ENCODE peak calls at places on chromosomes 13 and 19, in five cellular contexts. One of them, this sample, is unnamed.

GRCh38 chr19:44003461-44004134 is 841 bp downstream of the ZNF230 start:
- DNase-seq in breast epithelium: no peak
- DNase-seq in body of pancreas: no peak
- DNase-seq in HCT116: no peak
- DNase-seq in IMR-90: no peak
- DNase-seq in this sample: peak

GRCh38 chr19:1752009-1752756 is 1.1 kb upstream of the ONECUT3 start:
- DNase-seq in breast epithelium: no peak
- DNase-seq in body of pancreas: no peak
- DNase-seq in HCT116: no peak
- DNase-seq in IMR-90: no peak
- DNase-seq in this sample: no peak

GRCh38 chr19:14555918-14556661 is 15.8 kb downstream of the NDUFB7 start:
- DNase-seq in breast epithelium: peak
- DNase-seq in body of pancreas: no peak
- DNase-seq in HCT116: no peak
- DNase-seq in IMR-90: peak
- DNase-seq in this sample: peak

GRCh38 chr19:15445227-15445605 is 4.5 kb downstream of the WIZ start:
- DNase-seq in breast epithelium: no peak
- DNase-seq in body of pancreas: no peak
- DNase-seq in HCT116: no peak
- DNase-seq in IMR-90: no peak
- DNase-seq in this sample: no peak

GRCh38 chr13:87535911-87536310 is 135.3 kb upstream of the SLITRK5 start:
- DNase-seq in breast epithelium: no peak
- DNase-seq in body of pancreas: no peak
- DNase-seq in HCT116: no peak
- DNase-seq in IMR-90: no peak
- DNase-seq in this sample: no peak

GRCh38 chr19:53772943-53773342 is 51.2 kb downstream of the NLRP12 start:
- DNase-seq in breast epithelium: peak
- DNase-seq in body of pancreas: peak
- DNase-seq in HCT116: peak
- DNase-seq in IMR-90: peak
- DNase-seq in this sample: peak

GRCh38 chr13:70723732-70724131 is 615.5 kb upstream of the KLHL1 start:
- DNase-seq in breast epithelium: no peak
- DNase-seq in body of pancreas: no peak
- DNase-seq in HCT116: no peak
- DNase-seq in IMR-90: no peak
- DNase-seq in this sample: no peak

GRCh38 chr19:10289167-10289835 is 451 bp upstream of the ICAM5 start:
- DNase-seq in breast epithelium: no peak
- DNase-seq in body of pancreas: no peak
- DNase-seq in HCT116: peak
- DNase-seq in IMR-90: peak
- DNase-seq in this sample: peak

GRCh38 chr19:15475169-15475568 is 4.1 kb downstream of the PGLYRP2 start:
- DNase-seq in breast epithelium: no peak
- DNase-seq in body of pancreas: no peak
- DNase-seq in HCT116: no peak
- DNase-seq in IMR-90: no peak
- DNase-seq in this sample: no peak

GRCh38 chr13:102679449-102680132 is 15.3 kb downstream of the METTL21C start:
- DNase-seq in breast epithelium: no peak
- DNase-seq in body of pancreas: no peak
- DNase-seq in HCT116: no peak
- DNase-seq in IMR-90: no peak
- DNase-seq in this sample: no peak

GRCh38 chr13:107461751-107462150 is 753.6 kb downstream of the LIG4 start:
- DNase-seq in breast epithelium: no peak
- DNase-seq in body of pancreas: no peak
- DNase-seq in HCT116: no peak
- DNase-seq in IMR-90: peak
- DNase-seq in this sample: no peak

GRCh38 chr19:9752701-9753443 is 15.7 kb downstream of the ZNF846 start:
- DNase-seq in breast epithelium: no peak
- DNase-seq in body of pancreas: no peak
- DNase-seq in HCT116: no peak
- DNase-seq in IMR-90: no peak
- DNase-seq in this sample: no peak

GRCh38 chr19:38867176-38867780 is 10.8 kb downstream of the RINL start:
- DNase-seq in breast epithelium: no peak
- DNase-seq in body of pancreas: no peak
- DNase-seq in HCT116: no peak
- DNase-seq in IMR-90: no peak
- DNase-seq in this sample: no peak

GRCh38 chr13:51416107-51416506 is 36.7 kb downstream of the INTS6 start:
- DNase-seq in breast epithelium: no peak
- DNase-seq in body of pancreas: no peak
- DNase-seq in HCT116: no peak
- DNase-seq in IMR-90: no peak
- DNase-seq in this sample: no peak

GRCh38 chr13:109989686-109990085 is 203.3 kb upstream of the IRS2 start:
- DNase-seq in breast epithelium: no peak
- DNase-seq in body of pancreas: no peak
- DNase-seq in HCT116: no peak
- DNase-seq in IMR-90: peak
- DNase-seq in this sample: no peak

GRCh38 chr19:48858984-48859710 is 9.3 kb downstream of the PLEKHA4 start:
- DNase-seq in breast epithelium: no peak
- DNase-seq in body of pancreas: peak
- DNase-seq in HCT116: no peak
- DNase-seq in IMR-90: no peak
- DNase-seq in this sample: no peak

GRCh38 chr13:97192166-97192565 is 30.0 kb upstream of the MBNL2 start:
- DNase-seq in breast epithelium: no peak
- DNase-seq in body of pancreas: no peak
- DNase-seq in HCT116: no peak
- DNase-seq in IMR-90: no peak
- DNase-seq in this sample: no peak

GRCh38 chr13:74289861-74290260 is 155.7 kb upstream of the KLF12 start:
- DNase-seq in breast epithelium: no peak
- DNase-seq in body of pancreas: no peak
- DNase-seq in HCT116: no peak
- DNase-seq in IMR-90: no peak
- DNase-seq in this sample: no peak

GRCh38 chr19:13613447-13613846 is 107.2 kb upstream of the CACNA1A start:
- DNase-seq in breast epithelium: no peak
- DNase-seq in body of pancreas: no peak
- DNase-seq in HCT116: no peak
- DNase-seq in IMR-90: no peak
- DNase-seq in this sample: no peak

GRCh38 chr13:75549262-75550158 is at the start of gene UCHL3:
- DNase-seq in breast epithelium: peak
- DNase-seq in body of pancreas: peak
- DNase-seq in HCT116: peak
- DNase-seq in IMR-90: peak
- DNase-seq in this sample: peak
- TF ChIP-seq POLR2A in breast epithelium: no peak
- TF ChIP-seq POLR2A in body of pancreas: peak
- TF ChIP-seq POLR2A in HCT116: peak
- TF ChIP-seq POLR2A in IMR-90: no peak
- TF ChIP-seq POLR2A in this sample: peak

GRCh38 chr19:51547397-51548212 is 16.1 kb upstream of the SIGLEC6 start:
- DNase-seq in breast epithelium: no peak
- DNase-seq in body of pancreas: no peak
- DNase-seq in HCT116: no peak
- DNase-seq in IMR-90: no peak
- DNase-seq in this sample: no peak

GRCh38 chr19:51548891-51549305 is 17.4 kb upstream of the SIGLEC6 start:
- DNase-seq in breast epithelium: no peak
- DNase-seq in body of pancreas: no peak
- DNase-seq in HCT116: no peak
- DNase-seq in IMR-90: no peak
- DNase-seq in this sample: no peak

GRCh38 chr19:51546107-51546649 is 14.7 kb upstream of the SIGLEC6 start:
- DNase-seq in breast epithelium: no peak
- DNase-seq in body of pancreas: no peak
- DNase-seq in HCT116: no peak
- DNase-seq in IMR-90: no peak
- DNase-seq in this sample: no peak

GRCh38 chr19:51548213-51548651 is 16.8 kb upstream of the SIGLEC6 start:
- DNase-seq in breast epithelium: no peak
- DNase-seq in body of pancreas: no peak
- DNase-seq in HCT116: no peak
- DNase-seq in IMR-90: no peak
- DNase-seq in this sample: no peak

DNA sequence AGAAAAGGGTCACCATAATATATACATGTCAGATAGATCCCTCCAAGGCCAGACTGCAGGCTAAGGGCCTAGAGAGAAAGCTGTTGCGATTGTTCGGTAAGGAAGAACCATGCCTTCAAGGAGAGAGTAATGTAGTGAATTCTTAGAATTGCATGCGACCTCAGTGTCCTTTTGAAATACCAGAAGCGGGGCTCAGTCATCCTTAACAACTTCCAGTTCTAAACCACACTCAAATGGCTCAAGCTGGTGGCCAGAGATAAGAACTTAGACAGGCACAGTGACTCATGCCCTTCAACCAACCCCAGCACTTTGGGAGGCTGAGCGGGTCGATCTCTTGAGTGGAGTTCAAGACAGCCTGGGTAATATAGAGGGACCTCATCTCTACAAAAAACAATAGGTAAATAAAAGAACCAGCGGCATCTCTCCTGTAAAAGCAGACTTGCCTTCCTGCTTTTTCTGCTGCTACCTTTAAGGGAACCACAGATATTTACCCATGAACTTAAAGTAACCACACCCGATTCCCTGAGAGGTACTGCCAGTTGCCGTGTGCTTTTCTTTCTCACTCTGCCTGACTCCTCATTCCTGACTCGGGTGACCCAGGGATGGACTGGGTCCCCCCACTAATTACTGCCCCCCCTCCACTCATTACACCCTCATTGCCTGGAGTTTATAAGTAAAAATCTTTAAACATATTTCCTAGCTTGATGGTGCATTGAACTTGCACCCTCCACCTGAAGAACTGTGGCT is 15.4 kb upstream of the SIGLEC6 start:
- DNase-seq in breast epithelium: no peak
- DNase-seq in body of pancreas: no peak
- DNase-seq in HCT116: no peak
- DNase-seq in IMR-90: peak
- DNase-seq in this sample: no peak
- TF ChIP-seq POLR2A in breast epithelium: no peak
- TF ChIP-seq POLR2A in body of pancreas: no peak
- TF ChIP-seq POLR2A in HCT116: no peak
- TF ChIP-seq POLR2A in IMR-90: no peak
- TF ChIP-seq POLR2A in this sample: no peak

DNA sequence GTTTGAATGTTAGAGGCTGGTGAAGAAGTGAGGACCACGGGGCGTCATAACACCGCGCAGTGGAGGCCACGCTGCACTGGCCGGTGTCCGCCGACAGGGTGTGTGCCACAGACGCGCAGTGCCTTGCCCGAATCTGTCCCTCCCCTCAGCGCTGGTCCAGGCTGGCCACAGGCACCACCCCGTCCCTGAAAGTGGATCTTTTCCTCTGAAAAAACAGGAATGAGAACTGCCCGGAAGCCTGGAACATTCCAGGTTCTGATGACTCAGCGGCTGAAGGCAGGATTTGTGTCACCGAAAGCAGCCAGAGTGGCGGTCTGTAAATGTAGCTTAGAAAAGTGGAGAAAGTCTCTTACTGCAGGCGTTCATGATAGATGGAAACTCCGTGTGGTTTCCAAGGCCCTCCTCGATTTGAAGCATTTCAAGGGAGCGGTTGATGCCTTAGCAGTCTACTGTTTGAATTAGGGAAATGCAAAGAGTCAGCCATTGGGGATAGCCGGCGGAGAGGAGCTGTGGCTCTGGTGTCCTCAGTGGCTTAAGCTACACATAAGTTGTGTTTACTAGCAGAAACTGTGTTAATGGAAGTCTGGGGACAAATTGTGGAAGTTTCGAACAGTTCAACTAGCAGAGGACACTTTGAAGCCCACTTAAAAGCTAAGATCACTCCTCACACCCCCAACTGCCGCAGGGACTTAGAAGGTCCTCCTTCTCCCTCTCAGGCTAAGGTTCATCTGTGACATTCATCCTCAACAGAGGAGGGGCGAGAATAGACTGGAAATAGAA is 70.8 kb downstream of the NUFIP1 start:
- DNase-seq in breast epithelium: peak
- DNase-seq in body of pancreas: peak
- DNase-seq in HCT116: peak
- DNase-seq in IMR-90: peak
- DNase-seq in this sample: peak
- TF ChIP-seq POLR2A in breast epithelium: no peak
- TF ChIP-seq POLR2A in body of pancreas: peak
- TF ChIP-seq POLR2A in HCT116: peak
- TF ChIP-seq POLR2A in IMR-90: peak
- TF ChIP-seq POLR2A in this sample: peak

DNA sequence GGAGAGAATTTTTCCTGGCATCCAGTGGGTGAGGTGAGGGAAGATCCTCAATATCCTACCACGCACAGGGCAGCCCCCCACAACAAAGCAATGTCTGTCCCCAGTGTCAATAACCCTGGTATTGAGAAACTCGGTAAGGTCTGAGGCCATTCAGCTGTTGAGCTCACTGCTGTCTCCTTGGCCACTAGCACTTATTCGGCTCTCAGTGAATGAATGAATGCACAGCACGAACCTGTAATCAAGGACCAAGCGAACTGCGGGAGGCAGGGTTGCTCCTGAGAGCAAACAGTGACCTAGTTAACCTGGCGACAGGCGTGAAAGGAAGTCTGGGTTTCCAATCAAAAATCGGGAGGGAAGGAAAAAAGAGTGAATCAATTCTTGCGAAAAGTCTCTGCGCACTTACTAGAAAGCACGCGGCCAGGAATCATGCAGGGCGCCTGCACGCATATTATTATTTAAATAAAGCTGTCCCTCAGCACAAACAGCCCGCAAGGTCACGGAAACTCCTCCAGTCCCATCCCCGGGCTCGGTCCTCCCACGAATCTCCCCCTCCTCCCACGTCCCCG is 538 bp downstream of the ZSCAN5A start:
- DNase-seq in breast epithelium: no peak
- DNase-seq in body of pancreas: no peak
- DNase-seq in HCT116: no peak
- DNase-seq in IMR-90: peak
- DNase-seq in this sample: peak
- TF ChIP-seq POLR2A in breast epithelium: no peak
- TF ChIP-seq POLR2A in body of pancreas: no peak
- TF ChIP-seq POLR2A in HCT116: peak
- TF ChIP-seq POLR2A in IMR-90: no peak
- TF ChIP-seq POLR2A in this sample: no peak

GRCh38 chr13:111318396-111318795 is 2.0 kb upstream of the TEX29 start:
- DNase-seq in breast epithelium: no peak
- DNase-seq in body of pancreas: no peak
- DNase-seq in HCT116: no peak
- DNase-seq in IMR-90: peak
- DNase-seq in this sample: no peak
- TF ChIP-seq POLR2A in breast epithelium: no peak
- TF ChIP-seq POLR2A in body of pancreas: no peak
- TF ChIP-seq POLR2A in HCT116: no peak
- TF ChIP-seq POLR2A in IMR-90: no peak
- TF ChIP-seq POLR2A in this sample: no peak

This sample was measured in H54.